ENCODE peak calls at places on chromosomes 11 and 22, in ten cellular contexts. L is esophagus squamous epithelium, D is breast epithelium, N is right lobe of liver, G is tibial artery, T is neural progenitor cell, W is esophagus muscularis mucosa, U is Caco-2, A is cardiac muscle cell, O is GM12878. H is an unnamed sample. For H3K4me1, the result is how much of the 10 kb centered on the place peaks cover.

GRCh38 chr11:18321622-18321990 is 334 bp downstream of the HPS5 start:
- DNase-seq in L (no peak), D (no peak), N (no peak), G (no peak), T (no peak), W (no peak), U (no peak), A (no peak), O (no peak), H (no peak)

GRCh38 chr11:45045692-45046471 is 95.2 kb upstream of the TP53I11 start:
- DNase-seq in L (no peak), D (peak), N (peak), G (peak), T (no peak), W (no peak), U (no peak), A (peak), O (no peak), H (peak)

GRCh38 chr11:103532133-103532788 is 423.0 kb downstream of the DYNC2H1 start:
- DNase-seq in L (no peak), D (no peak), N (no peak), G (no peak), T (no peak), W (no peak), U (no peak), A (peak), O (no peak), H (no peak)

GRCh38 chr22:41799486-41800347 is 762 bp upstream of the CCDC134 start:
- DNase-seq in L (no peak), D (peak), N (peak), G (peak), T (peak), W (no peak), U (peak), A (peak), O (no peak), H (peak)

GRCh38 chr22:19012308-19012990 is 76.4 kb upstream of the PRODH start:
- DNase-seq in L (no peak), D (no peak), N (no peak), G (no peak), T (no peak), W (no peak), U (no peak), A (no peak), O (no peak), H (no peak)

GRCh38 chr11:84091212-84091986 is 805.2 kb upstream of the CCDC90B start:
- DNase-seq in L (no peak), D (no peak), N (peak), G (no peak), T (no peak), W (no peak), U (no peak), A (no peak), O (no peak), H (no peak)

GRCh38 chr11:117121176-117121575 is 22.9 kb upstream of the PAFAH1B2 start:
- DNase-seq in L (no peak), D (no peak), N (no peak), G (no peak), T (no peak), W (no peak), U (no peak), A (no peak), O (no peak), H (no peak)

GRCh38 chr22:32200752-32201151 is 4.1 kb downstream of the RFPL2 start:
- DNase-seq in L (no peak), D (no peak), N (no peak), G (no peak), T (no peak), W (peak), U (no peak), A (no peak), O (no peak), H (no peak)

GRCh38 chr22:31081963-31082605 is 966 bp downstream of the SMTN start:
- DNase-seq in L (no peak), D (no peak), N (no peak), G (no peak), T (no peak), W (no peak), U (no peak), A (peak), O (no peak), H (no peak)

GRCh38 chr22:28051091-28051786 is 132.2 kb upstream of the PITPNB start:
- DNase-seq in L (no peak), D (no peak), N (no peak), G (no peak), T (peak), W (no peak), U (no peak), A (no peak), O (no peak), H (no peak)

GRCh38 chr22:27919943-27920755 is 1.1 kb upstream of the PITPNB start:
- DNase-seq in L (no peak), D (no peak), N (no peak), G (peak), T (peak), W (no peak), U (peak), A (peak), O (no peak), H (peak)

GRCh38 chr22:43555561-43556515 is 144.0 kb downstream of the MPPED1 start:
- DNase-seq in L (no peak), D (no peak), N (no peak), G (no peak), T (no peak), W (peak), U (no peak), A (no peak), O (no peak), H (no peak)

GRCh38 chr11:36149538-36150242 is 139.5 kb downstream of the COMMD9 start:
- DNase-seq in L (no peak), D (no peak), N (peak), G (peak), T (peak), W (no peak), U (peak), A (peak), O (peak), H (peak)

DNA sequence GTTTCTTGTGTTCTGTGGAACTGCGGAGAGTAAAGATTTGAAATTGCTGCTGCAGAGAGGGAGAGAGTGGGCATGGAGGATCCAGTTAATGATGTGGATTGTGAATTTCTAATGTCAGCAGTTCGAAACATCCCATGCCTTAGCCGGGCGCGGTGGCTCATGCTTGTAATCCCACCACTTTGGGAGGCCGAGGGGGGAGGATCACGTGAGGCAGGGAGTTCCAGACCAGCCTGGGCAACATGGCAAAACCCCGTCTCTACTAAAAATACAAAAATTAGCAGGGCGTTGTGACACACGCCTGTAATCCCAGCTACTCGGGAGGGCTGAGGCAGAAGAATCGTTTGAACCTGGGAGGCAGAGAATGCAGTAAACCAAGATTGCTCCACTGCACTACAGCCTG is 1.1 kb upstream of the CAVIN3 start:
- DNase-seq in L (no peak), D (no peak), N (no peak), G (peak), T (peak), W (no peak), U (no peak), A (no peak), O (no peak), H (peak)
- H3K4me1 ChIP-seq in L (under half), D (under half), N (under half), G (under half), T (under half), W (under half), U (under half), A (under half), O (under half), H (under half)

DNA sequence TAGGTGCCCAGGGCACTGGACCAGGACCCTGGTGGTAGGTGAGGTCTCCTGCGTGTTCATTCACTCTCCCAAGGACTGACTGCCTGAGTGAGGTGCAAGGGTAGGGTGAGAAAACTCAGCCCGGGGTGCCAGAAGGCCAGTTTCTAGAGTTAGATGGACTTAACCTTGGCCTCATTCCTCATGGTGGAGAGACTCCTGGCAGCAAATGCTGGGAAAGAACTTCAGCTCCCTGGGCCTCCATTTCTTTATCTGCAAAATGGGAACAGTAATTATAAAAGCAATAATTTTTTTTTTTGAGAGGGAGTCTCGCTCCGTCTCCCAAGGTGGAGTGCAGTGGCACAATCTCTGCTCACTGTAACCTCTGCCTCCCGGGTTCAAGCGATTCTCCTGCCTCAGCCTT is 47.7 kb downstream of the TRIOBP start:
- DNase-seq in L (no peak), D (no peak), N (no peak), G (no peak), T (no peak), W (no peak), U (no peak), A (no peak), O (no peak), H (no peak)
- TF ChIP-seq CTCF in L (no peak), D (no peak), N (no peak), G (no peak), T (no peak), W (no peak), U (no peak), A (no peak), O (no peak), H (no peak)

DNA sequence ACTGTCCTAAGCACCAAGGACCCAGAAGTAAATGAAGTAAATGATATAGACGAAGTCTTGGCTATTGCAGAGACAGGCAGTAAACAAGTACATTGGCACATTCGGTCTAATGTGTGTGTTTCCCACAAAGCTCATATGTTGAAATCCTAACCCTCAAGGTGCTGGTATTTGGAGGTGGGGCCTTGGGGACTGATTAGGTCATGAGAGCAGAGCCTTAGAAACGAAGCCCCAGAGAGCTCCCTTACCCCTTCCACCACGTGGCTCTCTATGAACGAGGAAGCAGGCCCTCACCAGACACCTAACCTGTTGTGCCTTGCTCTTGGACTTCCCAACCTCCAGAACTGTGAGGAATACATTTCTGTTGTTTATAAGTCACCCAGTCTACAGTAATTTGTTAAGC is 14.9 kb downstream of the CLMP start:
- DNase-seq in L (no peak), D (no peak), N (no peak), G (no peak), T (no peak), W (no peak), U (no peak), A (peak), O (no peak), H (no peak)
- H3K4me1 ChIP-seq in L (under half), D (under half), N (under half), G (under half), T (under half), W (under half), U (under half), A (under half), O (under half), H (under half)

GRCh38 chr11:113773416-113774173 is at the start of gene ZW10:
- DNase-seq in L (peak), D (peak), N (peak), G (peak), T (peak), W (peak), U (peak), A (peak), O (peak), H (peak)

GRCh38 chr11:113771964-113772363 is 1.5 kb downstream of the ZW10 start:
- DNase-seq in L (no peak), D (no peak), N (no peak), G (no peak), T (no peak), W (no peak), U (no peak), A (no peak), O (no peak), H (no peak)

GRCh38 chr11:113773092-113773415 is 438 bp downstream of the ZW10 start:
- DNase-seq in L (no peak), D (no peak), N (no peak), G (peak), T (peak), W (no peak), U (peak), A (peak), O (no peak), H (no peak)

GRCh38 chr11:113778111-113778910 is 1.3 kb upstream of the CLDN25 start:
- DNase-seq in L (no peak), D (no peak), N (peak), G (peak), T (no peak), W (no peak), U (no peak), A (peak), O (no peak), H (no peak)

GRCh38 chr11:113774174-113774503 is 647 bp upstream of the ZW10 start:
- DNase-seq in L (no peak), D (no peak), N (no peak), G (no peak), T (no peak), W (no peak), U (no peak), A (no peak), O (no peak), H (no peak)
- TF ChIP-seq CTCF in L (no peak), D (no peak), N (no peak), G (no peak), T (no peak), W (no peak), U (no peak), A (no peak), O (no peak), H (no peak)

GRCh38 chr11:72241290-72241781 is 2.6 kb downstream of the PHOX2A start:
- DNase-seq in L (no peak), D (peak), N (no peak), G (no peak), T (peak), W (no peak), U (peak), A (no peak), O (no peak), H (no peak)
- H3K4me1 ChIP-seq in L (under half), D (under half), N (under half), G (half or more), T (under half), W (under half), U (under half), A (under half), O (under half), H (under half)

GRCh38 chr11:111870887-111871692 is at the start of gene ALG9:
- DNase-seq in L (no peak), D (peak), N (peak), G (peak), T (peak), W (peak), U (peak), A (peak), O (peak), H (peak)
- TF ChIP-seq CTCF in L (peak), D (peak), N (no peak), G (peak), T (peak), W (no peak), U (peak), A (peak), O (peak), H (no peak)

DNA sequence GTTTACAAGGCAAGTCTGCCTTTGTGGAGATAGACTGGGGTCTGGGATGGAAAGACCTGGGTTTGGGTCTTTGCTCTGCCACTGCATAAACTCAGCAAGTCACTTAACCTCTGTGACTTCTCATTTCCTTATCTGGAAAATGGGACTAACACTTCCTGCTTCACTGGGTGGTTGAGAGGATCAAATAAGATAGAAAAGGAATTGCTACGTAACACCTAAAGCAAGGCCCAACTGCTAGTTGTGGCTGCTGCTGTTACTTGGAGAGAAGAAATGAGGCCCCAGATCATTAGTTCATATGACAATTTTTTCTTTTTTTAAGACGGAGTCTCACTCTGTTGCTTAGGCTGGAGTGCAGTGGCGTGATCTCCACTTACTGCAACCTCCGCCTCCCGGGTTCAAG is 5.9 kb downstream of the PTPRJ start:
- DNase-seq in L (no peak), D (no peak), N (no peak), G (no peak), T (no peak), W (no peak), U (no peak), A (no peak), O (no peak), H (no peak)
- H3K4me1 ChIP-seq in L (under half), D (under half), N (under half), G (under half), T (under half), W (under half), U (under half), A (under half), O (half or more), H (under half)

GRCh38 chr11:72353861-72354260 is 80.5 kb downstream of the CLPB start:
- DNase-seq in L (no peak), D (no peak), N (no peak), G (no peak), T (no peak), W (no peak), U (peak), A (peak), O (no peak), H (no peak)
- TF ChIP-seq CTCF in L (no peak), D (no peak), N (peak), G (no peak), T (peak), W (no peak), U (peak), A (peak), O (no peak), H (no peak)

H was measured in uterus.